ENCODE peak calls at places on chromosomes 13 and 19, in four cellular contexts. N is naive B cell; E is non-pigmented ciliary epithelial cell; Z is activated T-cell treated with anti-CD3 and anti-CD28 coated beads, Interleukin-2, amount 50 U/mL, for 1 hour. D is an unnamed sample.

GRCh38 chr19:10269333-10270179 is 1.4 kb upstream of the ICAM1 start:
- DNase-seq in Z (peak), N (peak), E (no peak), D (peak)

GRCh38 chr19:6481541-6482342 is at the start of gene DENND1C:
- DNase-seq in Z (peak), N (peak), E (no peak), D (peak)

GRCh38 chr13:97696921-97697320 is 256.6 kb upstream of the IPO5 start:
- DNase-seq in E (no peak), N (no peak), Z (no peak), D (no peak)

GRCh38 chr13:47215741-47216140 is 318.9 kb upstream of the HTR2A start:
- DNase-seq in N (no peak), E (peak), Z (no peak), D (no peak)

GRCh38 chr13:24923305-24923640 is 159.3 kb downstream of the RNF17 start:
- DNase-seq in Z (no peak), N (peak), E (peak), D (no peak)

GRCh38 chr19:44729516-44730033 is 18.9 kb upstream of the BCL3 start:
- DNase-seq in E (no peak), N (no peak), Z (no peak), D (no peak)

GRCh38 chr13:99963832-99964339 is 7.7 kb downstream of the ZIC5 start:
- DNase-seq in N (no peak), E (no peak), Z (no peak), D (no peak)

GRCh38 chr13:32978278-32978677 is 37.9 kb upstream of the KL start:
- DNase-seq in N (no peak), E (no peak), Z (no peak), D (no peak)

GRCh38 chr19:11096210-11096841 is 7.1 kb downstream of the LDLR start:
- DNase-seq in N (no peak), E (peak), Z (peak), D (peak)

GRCh38 chr19:1882089-1882785 is 3.1 kb downstream of the ABHD17A start:
- DNase-seq in Z (peak), N (no peak), E (no peak), D (peak)

GRCh38 chr19:29375429-29376093 is 150.2 kb upstream of the VSTM2B start:
- DNase-seq in E (no peak), N (no peak), Z (no peak), D (peak)

GRCh38 chr13:85755123-85755522 is 44.1 kb downstream of the SLITRK6 start:
- DNase-seq in Z (no peak), E (no peak), N (no peak), D (no peak)

GRCh38 chr19:53123400-53123799 is 9.3 kb downstream of the ZNF415 start:
- DNase-seq in E (no peak), Z (no peak), N (no peak), D (no peak)

GRCh38 chr19:53991224-53992113 is at the start of gene CACNG6:
- DNase-seq in E (no peak), Z (no peak), N (no peak), D (no peak)

GRCh38 chr13:34458756-34459462 is 483.2 kb upstream of the NBEA start:
- DNase-seq in E (no peak), N (no peak), Z (no peak), D (no peak)

GRCh38 chr13:71935166-71935840 is 68.3 kb upstream of the DACH1 start:
- DNase-seq in N (no peak), E (no peak), Z (no peak), D (no peak)

GRCh38 chr13:31267126-31267784 is 67.5 kb downstream of the B3GLCT start:
- DNase-seq in N (no peak), Z (no peak), E (no peak), D (no peak)

GRCh38 chr19:19372656-19373416 is 32.6 kb upstream of the GATAD2A start:
- DNase-seq in E (no peak), N (peak), Z (no peak), D (peak)

GRCh38 chr19:2014731-2015610 is 543 bp downstream of the BTBD2 start:
- DNase-seq in E (no peak), N (no peak), Z (peak), D (peak)

GRCh38 chr13:24033527-24034302 is 126.8 kb upstream of the SPATA13 start:
- DNase-seq in N (no peak), Z (no peak), E (no peak), D (no peak)

GRCh38 chr13:76692326-76692725 is 193.9 kb downstream of the KCTD12 start:
- DNase-seq in E (no peak), Z (no peak), N (no peak), D (no peak)

GRCh38 chr13:49112782-49113525 is 107.2 kb upstream of the MLNR start:
- DNase-seq in Z (no peak), N (no peak), E (no peak), D (no peak)

D was measured in activated effector memory CD4-positive, alpha-beta T cell treated with anti-CD3 and anti-CD28 coated beads, Interleukin-2, amount 50 U/mL, for 16 hours.